ENCODE peak calls at places on chromosome 4, in eight cellular contexts. W is MM.1S, F is spleen, G is GM12865, R is Calu3, X is IMR-90, K is progenitor cell of endocrine pancreas, J is kidney. U is an unnamed sample.

GRCh38 chr4:153970169-153970568 is 181.3 kb upstream of the SFRP2 start:
- DNase-seq in R (no peak), G (no peak), F (no peak), X (no peak), K (no peak), W (no peak), J (no peak), U (no peak)

GRCh38 chr4:147542229-147542990 is 61.5 kb downstream of the EDNRA start:
- DNase-seq in K (no peak), J (no peak), F (no peak), R (no peak), G (no peak), W (no peak), X (no peak), U (no peak)

GRCh38 chr4:8307714-8308113 is 38.2 kb downstream of the HTRA3 start:
- DNase-seq in R (no peak), K (no peak), F (peak; percentile 67), X (no peak), J (no peak), G (no peak), W (no peak), U (no peak)

GRCh38 chr4:15451866-15452765 is 17.6 kb upstream of the CC2D2A start:
- DNase-seq in F (no peak), X (peak; percentile 98), K (no peak), W (no peak), R (no peak), J (no peak), G (no peak), U (no peak)

GRCh38 chr4:90575371-90575770 is 448.2 kb downstream of the CCSER1 start:
- DNase-seq in X (no peak), W (no peak), J (no peak), R (no peak), K (no peak), G (no peak), F (no peak), U (no peak)

GRCh38 chr4:17494258-17494657 is 17.6 kb downstream of the QDPR start:
- DNase-seq in F (no peak), W (no peak), K (no peak), R (peak; percentile 27), X (peak; percentile 78), G (no peak), J (no peak), U (peak; percentile 21)

GRCh38 chr4:186624951-186625350 is 69.6 kb upstream of the MTNR1A start:
- DNase-seq in G (no peak), F (no peak), J (no peak), W (no peak), X (peak; percentile 87), K (no peak), R (no peak), U (no peak)

GRCh38 chr4:87270144-87270543 is 49.7 kb upstream of the KLHL8 start:
- DNase-seq in K (no peak), R (peak; percentile 20), J (no peak), W (no peak), X (peak; percentile 52), G (peak; percentile 37), F (no peak), U (no peak)

GRCh38 chr4:153798901-153799707 is 10.2 kb upstream of the SFRP2 start:
- DNase-seq in F (no peak), W (no peak), G (no peak), X (no peak), R (no peak), K (no peak), J (no peak), U (no peak)

GRCh38 chr4:79209822-79210635 is 115.8 kb downstream of the NAA11 start:
- DNase-seq in X (no peak), G (no peak), K (no peak), R (peak; percentile 46), F (peak; percentile 44), W (no peak), J (peak; percentile 43), U (no peak)

GRCh38 chr4:146245899-146246298 is 31.6 kb downstream of the REELD1 start:
- DNase-seq in X (no peak), W (no peak), K (no peak), J (peak; percentile 84), F (no peak), G (no peak), R (no peak), U (peak; percentile 33)

DNA sequence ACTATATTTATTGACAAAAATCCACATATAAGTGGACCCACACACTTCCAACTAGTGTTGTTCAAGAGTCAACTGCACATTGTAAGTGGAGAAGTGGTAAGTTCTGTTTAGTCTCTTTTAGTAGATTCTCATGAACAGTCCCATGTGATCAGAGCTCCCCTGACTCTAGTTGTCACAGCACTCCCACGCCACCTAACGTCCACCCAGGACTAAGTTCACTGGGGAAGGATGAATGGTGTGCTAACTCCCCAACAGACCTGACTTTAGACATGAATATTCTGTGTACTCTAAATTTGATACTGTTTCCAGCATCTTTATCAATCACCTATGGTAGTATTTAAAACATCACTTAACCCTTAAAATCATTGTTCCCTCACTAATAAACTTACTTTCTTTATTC is 59.8 kb downstream of the PACRGL start:
- DNase-seq in X (no peak), W (no peak), F (no peak), K (no peak), R (no peak), G (peak; percentile 7), J (no peak), U (no peak)
- TF ChIP-seq CTCF in X (no peak), W (no peak), F (no peak), K (no peak), R (no peak), G (no peak), J (no peak), U (no peak)

GRCh38 chr4:180057198-180057821 is 2185.9 kb upstream of the TENM3 start:
- DNase-seq in W (peak; percentile 30), G (peak; percentile 7), X (no peak), F (no peak), J (no peak), R (no peak), K (peak; percentile 13), U (no peak)

GRCh38 chr4:180058731-180059215 is 2184.4 kb upstream of the TENM3 start:
- DNase-seq in F (peak; percentile 75), K (peak; percentile 52), R (peak; percentile 32), X (peak; percentile 44), J (peak; percentile 69), G (peak; percentile 48), W (peak; percentile 71), U (peak; percentile 18)

GRCh38 chr4:180057891-180058643 is 2185.1 kb upstream of the TENM3 start:
- DNase-seq in G (peak; percentile 57), R (peak; percentile 36), F (peak; percentile 80), K (peak; percentile 40), J (peak; percentile 75), X (no peak), W (peak; percentile 67), U (peak; percentile 12)

GRCh38 chr4:180059216-180059881 is 2183.9 kb upstream of the TENM3 start:
- DNase-seq in G (peak; percentile 22), F (peak; percentile 68), K (peak; percentile 14), J (peak; percentile 49), W (peak; percentile 54), X (no peak), R (no peak), U (no peak)

DNA sequence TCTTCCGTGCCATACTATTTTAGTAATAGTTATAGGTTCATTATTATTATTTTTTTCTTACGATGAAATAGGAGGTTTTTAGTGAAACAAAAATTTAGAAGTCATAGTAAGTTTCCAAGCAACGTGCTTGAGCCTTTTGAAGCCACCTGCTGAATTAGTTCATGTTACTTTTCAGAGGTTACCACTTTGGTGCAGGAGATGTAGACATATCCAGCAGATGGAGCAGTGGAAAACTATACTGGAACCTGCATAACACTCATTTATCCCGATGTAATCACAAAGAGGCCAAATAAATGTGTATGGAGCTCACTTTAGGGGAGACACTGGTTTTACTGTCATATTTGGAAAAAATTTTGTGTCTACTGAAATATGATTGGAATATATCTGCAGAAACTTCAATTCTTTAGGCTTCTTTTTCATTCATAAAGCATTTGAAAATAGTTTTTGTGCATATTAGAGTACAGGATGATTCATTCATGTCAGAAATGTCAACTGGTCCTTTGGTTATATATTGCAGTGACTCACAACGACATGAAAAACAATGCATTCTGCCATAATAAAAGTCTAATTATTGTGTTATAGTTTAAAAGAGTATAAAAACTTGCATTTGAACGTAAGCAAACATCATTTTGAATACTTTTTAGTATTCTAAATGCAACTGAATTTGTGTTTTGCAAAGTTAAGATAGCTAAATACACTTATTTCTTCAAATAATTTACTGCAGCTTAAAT is 2182.9 kb upstream of the TENM3 start:
- DNase-seq in G (peak; percentile 5), J (no peak), K (no peak), R (no peak), F (no peak), X (peak; percentile 37), W (peak; percentile 34), U (no peak)
- TF ChIP-seq CTCF in G (no peak), J (no peak), K (peak; percentile 31), R (no peak), F (no peak), X (peak; percentile 15), W (peak; percentile 37), U (no peak)

GRCh38 chr4:98110929-98111328 is 32.3 kb downstream of the STPG2 start:
- DNase-seq in K (no peak), R (no peak), F (no peak), G (no peak), W (no peak), J (no peak), X (no peak), U (no peak)

GRCh38 chr4:98117363-98117762 is 25.9 kb downstream of the STPG2 start:
- DNase-seq in J (no peak), F (no peak), W (no peak), X (no peak), K (no peak), R (no peak), G (no peak), U (no peak)

GRCh38 chr4:98110214-98110613 is 33.1 kb downstream of the STPG2 start:
- DNase-seq in G (no peak), J (no peak), W (no peak), X (no peak), R (no peak), F (no peak), K (no peak), U (no peak)

GRCh38 chr4:98113005-98113404 is 30.3 kb downstream of the STPG2 start:
- DNase-seq in R (no peak), K (no peak), J (no peak), G (peak; percentile 13), W (peak; percentile 14), F (no peak), X (peak; percentile 25), U (peak; percentile 16)
- TF ChIP-seq CTCF in R (no peak), K (peak; percentile 37), J (peak; percentile 16), G (peak; percentile 6), W (no peak), F (no peak), X (peak; percentile 32), U (no peak)

DNA sequence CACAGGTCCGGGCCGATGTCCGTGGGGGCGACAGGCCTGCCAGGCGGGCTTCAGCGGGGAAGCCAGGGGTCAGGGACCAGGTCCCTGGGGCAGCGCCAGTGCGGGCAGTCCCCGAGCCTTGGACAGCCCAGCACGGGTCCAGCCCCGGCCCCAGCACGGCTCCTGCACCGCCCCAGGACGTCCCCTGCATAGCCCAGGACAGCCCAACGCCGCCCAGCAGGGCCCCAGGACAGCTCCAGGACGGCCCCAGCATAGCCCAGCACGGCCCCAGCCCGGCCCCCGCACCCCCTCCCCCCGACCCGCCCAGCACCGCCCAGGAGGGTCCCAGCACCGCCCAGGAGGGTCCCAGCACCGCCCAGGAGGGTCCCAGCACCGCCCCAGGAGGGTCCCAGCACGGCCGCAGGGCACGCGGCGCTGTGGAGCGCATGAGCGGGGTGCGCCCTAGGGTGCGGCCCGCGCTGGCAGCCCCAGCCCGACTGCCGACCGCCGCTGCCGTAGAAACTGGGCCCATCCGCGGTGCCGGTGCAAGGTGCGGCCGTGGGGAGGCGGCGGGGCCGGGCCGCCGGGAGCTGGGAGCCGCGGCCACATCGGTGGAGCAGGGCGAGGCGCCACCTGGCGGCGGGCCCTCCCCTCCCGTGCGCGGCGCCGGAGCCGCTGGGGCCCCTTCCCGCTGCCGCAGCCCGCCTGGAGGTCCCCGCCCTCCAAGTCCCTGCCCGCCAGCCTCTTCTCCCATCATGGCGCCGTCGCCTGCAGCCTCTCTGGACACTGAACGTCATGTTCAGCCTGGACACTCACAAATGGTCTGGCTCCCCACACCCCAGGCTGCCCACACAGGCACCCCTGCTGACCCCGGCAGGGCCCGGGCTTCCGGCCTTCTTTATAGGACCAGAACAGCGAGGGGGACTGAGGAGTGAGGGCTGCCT is 106.8 kb upstream of the NKX1-1 start:
- DNase-seq in J (peak; percentile 73), R (peak; percentile 34), X (no peak), G (no peak), F (peak; percentile 80), K (peak; percentile 68), W (no peak), U (peak; percentile 58)
- TF ChIP-seq CTCF in J (peak; percentile 46), R (peak; percentile 30), X (peak; percentile 48), G (no peak), F (no peak), K (peak; percentile 91), W (no peak), U (peak; percentile 67)

U was measured in activated CD8-positive, alpha-beta T cell treated with anti-CD3 and anti-CD28 coated beads for 36 hours.